ENCODE peak calls at places on chromosomes 5 and 9, in four cellular contexts. N, M, K and G are unnamed samples.

GRCh38 chr5:131381011-131381410 is 117.2 kb downstream of the CDC42SE2 start:
- DNase-seq in K (no peak), N (no peak), M (no peak), G (no peak)

GRCh38 chr5:124399426-124399961 is 346.9 kb downstream of the ZNF608 start:
- DNase-seq in K (no peak), M (no peak), N (no peak), G (no peak)

GRCh38 chr9:33818832-33819500 is 2.0 kb downstream of the UBE2R2 start:
- DNase-seq in N (no peak), K (no peak), M (no peak), G (no peak)

GRCh38 chr5:103259705-103260355 is 1.3 kb downstream of the MACIR start:
- DNase-seq in K (peak; percentile 48), N (no peak), M (peak; percentile 33), G (peak; percentile 42)

GRCh38 chr5:20359377-20359776 is 371.4 kb upstream of the CDH18 start:
- DNase-seq in M (no peak), N (no peak), K (no peak), G (no peak)

GRCh38 chr5:132530946-132531345 is 12.4 kb downstream of the IL5 start:
- DNase-seq in M (no peak), N (no peak), K (no peak), G (no peak)

GRCh38 chr5:121199238-121199999 is 652.3 kb upstream of the FTMT start:
- DNase-seq in N (no peak), K (no peak), M (no peak), G (no peak)

GRCh38 chr5:58410441-58410840 is 49.4 kb downstream of the PLK2 start:
- DNase-seq in K (peak; percentile 1), N (no peak), M (no peak), G (peak; percentile 5)

GRCh38 chr5:132207783-132208182 is 19.9 kb downstream of the P4HA2 start:
- DNase-seq in M (no peak), K (no peak), N (no peak), G (no peak)

GRCh38 chr5:139468421-139468931 is 2.3 kb upstream of the SMIM33 start:
- DNase-seq in M (no peak), N (no peak), K (peak; percentile 53), G (peak; percentile 63)

GRCh38 chr5:142317673-142318261 is 7.1 kb downstream of the SPRY4 start:
- DNase-seq in K (no peak), M (no peak), N (no peak), G (no peak)
- H3K4me1 ChIP-seq in K (peaks cover 39% of the 10 kb centered on the region), M (peaks cover 61% of the 10 kb centered on the region), N (peaks cover 69% of the 10 kb centered on the region), G (peaks cover 23% of the 10 kb centered on the region)

GRCh38 chr9:35547889-35548418 is 57.1 kb upstream of the TESK1 start:
- DNase-seq in K (no peak), M (no peak), N (no peak), G (no peak)
- H3K4me3 ChIP-seq in K (no peak overlapping the region), M (no peak overlapping the region), N (no peak overlapping the region), G (no peak overlapping the region)

DNA sequence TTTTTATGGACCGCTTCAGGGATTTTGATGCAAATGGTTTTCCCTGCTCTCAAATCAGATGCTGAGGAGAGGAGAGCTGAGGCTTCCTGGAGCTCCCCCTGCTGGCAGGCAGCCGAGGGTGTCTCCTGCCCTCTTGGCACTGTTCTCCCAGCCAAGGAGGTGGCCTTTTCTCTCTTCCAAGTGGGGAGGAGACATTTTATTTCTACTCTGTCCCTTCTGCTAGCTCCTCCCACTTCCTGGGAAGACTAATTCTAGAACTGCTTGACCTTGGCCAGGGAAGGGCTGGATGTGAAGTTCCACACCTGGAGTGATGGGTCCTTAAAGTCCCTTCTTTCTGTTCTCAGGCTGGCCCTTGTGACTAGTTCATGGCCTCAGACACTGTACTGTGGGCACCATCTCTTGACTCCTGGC is 31.8 kb downstream of the PTPA start:
- DNase-seq in N (peak; percentile 59), K (peak; percentile 84), M (peak; percentile 94), G (peak; percentile 80)
- H3K4me1 ChIP-seq in N (peaks cover 79% of the 10 kb centered on the region), K (peaks cover 14% of the 10 kb centered on the region), M (peaks cover 93% of the 10 kb centered on the region), G (peaks cover 72% of the 10 kb centered on the region)

GRCh38 chr5:26192496-26192895 is 845.9 kb downstream of the CDH9 start:
- DNase-seq in N (no peak), K (no peak), M (no peak), G (no peak)

GRCh38 chr5:26193626-26194025 is 844.8 kb downstream of the CDH9 start:
- DNase-seq in K (no peak), N (no peak), M (no peak), G (no peak)
- H3K4me3 ChIP-seq in K (no peak overlapping the region), N (no peak overlapping the region), M (no peak overlapping the region), G (no peak overlapping the region)

GRCh38 chr5:68265347-68265746 is 49.8 kb downstream of the PIK3R1 start:
- DNase-seq in K (no peak), M (no peak), N (no peak), G (no peak)

GRCh38 chr5:68265822-68266395 is 50.4 kb downstream of the PIK3R1 start:
- DNase-seq in K (no peak), N (no peak), M (no peak), G (no peak)

GRCh38 chr5:68268363-68269130 is 53.0 kb downstream of the PIK3R1 start:
- DNase-seq in M (no peak), N (no peak), K (no peak), G (no peak)

GRCh38 chr5:68266457-68266856 is 50.9 kb downstream of the PIK3R1 start:
- DNase-seq in K (no peak), N (no peak), M (no peak), G (no peak)

GRCh38 chr5:68267044-68267443 is 51.5 kb downstream of the PIK3R1 start:
- DNase-seq in N (no peak), K (no peak), M (no peak), G (no peak)
- H3K4me1 ChIP-seq in N (no peaks in the 10 kb centered on the region), K (peaks cover 34% of the 10 kb centered on the region), M (peaks cover 47% of the 10 kb centered on the region), G (peaks cover 9% of the 10 kb centered on the region)

GRCh38 chr5:176534640-176535039 is 2.6 kb downstream of the RNF44 start:
- DNase-seq in M (no peak), K (peak; percentile 75), N (no peak), G (no peak)
- H3K4me3 ChIP-seq in M (no peak overlapping the region), K (peak overlapping the region; percentile 84), N (no peak overlapping the region), G (no peak overlapping the region)

DNA sequence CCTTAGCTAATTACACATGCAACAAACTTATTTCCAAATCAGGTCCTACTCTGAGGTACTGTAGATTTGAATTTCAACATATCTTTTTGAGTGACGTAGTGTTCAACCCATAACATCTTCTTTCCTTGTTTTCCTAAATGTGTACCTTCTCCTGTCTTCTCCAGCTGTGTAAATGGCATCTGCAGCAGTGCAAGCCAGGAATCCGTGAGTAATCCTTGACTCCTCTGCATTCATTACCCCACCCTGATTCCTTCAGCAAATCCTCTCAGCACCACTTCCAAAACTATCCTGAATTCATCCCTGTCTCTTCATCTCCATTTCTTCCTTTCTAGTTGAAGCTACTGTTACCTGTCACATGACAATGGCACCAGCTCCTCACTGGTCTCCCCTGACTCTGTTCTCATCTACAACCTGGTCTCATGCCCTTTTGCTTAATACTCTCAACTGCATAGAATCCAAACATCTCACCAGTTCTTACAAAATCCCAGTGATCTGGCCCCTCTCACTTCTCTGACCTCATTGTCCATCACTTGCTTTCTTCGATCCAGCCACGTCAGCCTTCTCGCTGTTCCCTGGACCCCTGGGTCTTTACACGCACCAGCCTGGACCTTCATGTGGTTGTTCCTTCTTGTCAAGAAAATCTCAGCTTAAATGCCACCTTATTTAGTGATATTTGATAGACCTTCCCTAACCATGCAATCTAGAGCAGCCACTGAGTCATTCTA is 14.6 kb upstream of the TRAF1 start:
- DNase-seq in K (no peak), N (no peak), M (no peak), G (no peak)
- H3K4me1 ChIP-seq in K (no peaks in the 10 kb centered on the region), N (peaks cover 6% of the 10 kb centered on the region), M (peaks cover 5% of the 10 kb centered on the region), G (peaks cover 8% of the 10 kb centered on the region)

GRCh38 chr9:97694768-97695167 is 2.4 kb downstream of the XPA start:
- DNase-seq in M (no peak), K (no peak), N (no peak), G (no peak)
- H3K4me3 ChIP-seq in M (no peak overlapping the region), K (peak overlapping the region; percentile 37), N (no peak overlapping the region), G (no peak overlapping the region)

GRCh38 chr5:172779968-172780350 is 9.0 kb upstream of the DUSP1 start:
- DNase-seq in N (no peak), K (peak; percentile 89), M (no peak), G (no peak)

GRCh38 chr5:172775326-172776234 is 4.6 kb upstream of the DUSP1 start:
- DNase-seq in K (peak; percentile 85), N (no peak), M (no peak), G (peak; percentile 75)

GRCh38 chr5:172776235-172776594 is 5.2 kb upstream of the DUSP1 start:
- DNase-seq in N (no peak), K (peak; percentile 49), M (no peak), G (no peak)

GRCh38 chr5:172777381-172778222 is 6.6 kb upstream of the DUSP1 start:
- DNase-seq in K (peak; percentile 96), M (peak; percentile 81), N (peak; percentile 76), G (peak; percentile 79)

DNA sequence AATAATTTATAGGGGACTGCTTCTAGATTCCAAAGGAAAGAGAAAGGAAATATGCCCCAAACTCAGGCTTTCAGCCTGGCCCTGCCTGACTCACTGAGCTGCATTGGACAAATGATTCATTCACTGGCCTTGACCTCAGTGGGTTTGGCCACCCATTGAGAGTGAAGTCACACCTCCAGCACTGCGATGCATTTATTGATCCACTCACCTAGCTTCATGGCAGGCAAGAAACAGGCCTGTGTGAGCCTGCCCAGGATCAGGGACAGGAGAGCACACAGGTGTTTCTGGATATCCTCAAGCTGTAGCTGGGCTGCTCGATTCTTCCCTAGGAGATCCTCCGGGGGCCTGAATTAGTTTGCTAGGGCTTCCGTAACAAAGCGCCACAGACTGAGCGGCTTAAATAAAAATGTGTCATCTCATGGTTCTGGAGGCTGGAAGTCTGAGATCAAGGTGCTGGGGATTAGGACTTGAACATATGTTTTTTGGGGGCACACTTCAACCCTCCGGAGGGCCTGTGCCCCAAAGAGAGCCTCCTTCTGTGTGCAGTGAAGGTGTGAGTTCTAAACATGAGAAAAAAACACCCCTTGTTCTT is 7.3 kb upstream of the DUSP1 start:
- DNase-seq in M (no peak), N (peak; percentile 90), K (peak; percentile 94), G (no peak)
- H3K4me1 ChIP-seq in M (no peaks in the 10 kb centered on the region), N (peaks cover 46% of the 10 kb centered on the region), K (peaks cover 8% of the 10 kb centered on the region), G (peaks cover 82% of the 10 kb centered on the region)